ENCODE peak calls at places on chromosome 21, in eight cellular contexts. One of them, this sample, is unnamed.

GRCh38 chr21:27145134-27145798 is 178.4 kb upstream of the ADAMTS5 start:
- DNase-seq in ascending aorta: no peak
- DNase-seq in AG04449: no peak
- DNase-seq in left lung: no peak
- DNase-seq in AG09309: no peak
- DNase-seq in endodermal cell: no peak
- DNase-seq in left ventricle myocardium inferior: no peak
- DNase-seq in neuronal stem cell: no peak
- DNase-seq in this sample: no peak

GRCh38 chr21:35430260-35430659 is 381.2 kb upstream of the RUNX1 start:
- DNase-seq in ascending aorta: no peak
- DNase-seq in AG04449: no peak
- DNase-seq in left lung: no peak
- DNase-seq in AG09309: no peak
- DNase-seq in endodermal cell: no peak
- DNase-seq in left ventricle myocardium inferior: no peak
- DNase-seq in neuronal stem cell: no peak
- DNase-seq in this sample: no peak

GRCh38 chr21:44428281-44428942 is 26.9 kb upstream of the LRRC3 start:
- DNase-seq in ascending aorta: no peak
- DNase-seq in AG04449: no peak
- DNase-seq in left lung: peak
- DNase-seq in AG09309: no peak
- DNase-seq in endodermal cell: peak
- DNase-seq in left ventricle myocardium inferior: no peak
- DNase-seq in neuronal stem cell: no peak
- DNase-seq in this sample: peak

GRCh38 chr21:43854773-43855633 is 10.0 kb upstream of the AGPAT3 start:
- DNase-seq in ascending aorta: no peak
- DNase-seq in AG04449: no peak
- DNase-seq in left lung: peak
- DNase-seq in AG09309: no peak
- DNase-seq in endodermal cell: no peak
- DNase-seq in left ventricle myocardium inferior: no peak
- DNase-seq in neuronal stem cell: no peak
- DNase-seq in this sample: no peak

GRCh38 chr21:16492356-16492755 is 762.6 kb downstream of the USP25 start:
- DNase-seq in ascending aorta: no peak
- DNase-seq in AG04449: no peak
- DNase-seq in left lung: no peak
- DNase-seq in AG09309: no peak
- DNase-seq in endodermal cell: no peak
- DNase-seq in left ventricle myocardium inferior: no peak
- DNase-seq in neuronal stem cell: no peak
- DNase-seq in this sample: no peak

GRCh38 chr21:16588433-16588860 is 858.7 kb downstream of the USP25 start:
- DNase-seq in ascending aorta: peak
- DNase-seq in AG04449: peak
- DNase-seq in left lung: peak
- DNase-seq in AG09309: peak
- DNase-seq in endodermal cell: peak
- DNase-seq in left ventricle myocardium inferior: peak
- DNase-seq in neuronal stem cell: peak
- DNase-seq in this sample: peak

GRCh38 chr21:20971296-20971921 is 26.8 kb upstream of the NCAM2 start:
- DNase-seq in ascending aorta: no peak
- DNase-seq in AG04449: peak
- DNase-seq in left lung: peak
- DNase-seq in AG09309: no peak
- DNase-seq in endodermal cell: peak
- DNase-seq in left ventricle myocardium inferior: peak
- DNase-seq in neuronal stem cell: peak
- DNase-seq in this sample: peak

GRCh38 chr21:21612446-21612845 is 614.2 kb downstream of the NCAM2 start:
- DNase-seq in ascending aorta: no peak
- DNase-seq in AG04449: peak
- DNase-seq in left lung: no peak
- DNase-seq in AG09309: no peak
- DNase-seq in endodermal cell: peak
- DNase-seq in left ventricle myocardium inferior: no peak
- DNase-seq in neuronal stem cell: peak
- DNase-seq in this sample: no peak

GRCh38 chr21:37367301-37367757 is 756 bp downstream of the DYRK1A start:
- DNase-seq in ascending aorta: no peak
- DNase-seq in AG04449: no peak
- DNase-seq in left lung: no peak
- DNase-seq in AG09309: no peak
- DNase-seq in endodermal cell: no peak
- DNase-seq in left ventricle myocardium inferior: no peak
- DNase-seq in neuronal stem cell: no peak
- DNase-seq in this sample: no peak

GRCh38 chr21:18499761-18500376 is 96.3 kb upstream of the TMPRSS15 start:
- DNase-seq in ascending aorta: no peak
- DNase-seq in AG04449: no peak
- DNase-seq in left lung: no peak
- DNase-seq in AG09309: no peak
- DNase-seq in endodermal cell: peak
- DNase-seq in left ventricle myocardium inferior: peak
- DNase-seq in neuronal stem cell: peak
- DNase-seq in this sample: no peak

GRCh38 chr21:25689226-25689625 is 45.5 kb downstream of the ATP5PF start:
- DNase-seq in ascending aorta: no peak
- DNase-seq in AG04449: no peak
- DNase-seq in left lung: no peak
- DNase-seq in AG09309: no peak
- DNase-seq in endodermal cell: no peak
- DNase-seq in left ventricle myocardium inferior: no peak
- DNase-seq in neuronal stem cell: no peak
- DNase-seq in this sample: no peak

GRCh38 chr21:36059823-36060158 is 535 bp downstream of the SETD4 start:
- DNase-seq in ascending aorta: peak
- DNase-seq in AG04449: no peak
- DNase-seq in left lung: peak
- DNase-seq in AG09309: no peak
- DNase-seq in endodermal cell: no peak
- DNase-seq in left ventricle myocardium inferior: peak
- DNase-seq in neuronal stem cell: no peak
- DNase-seq in this sample: peak

GRCh38 chr21:44528634-44528995 is 11.4 kb downstream of the KRTAP10-1 start:
- DNase-seq in ascending aorta: peak
- DNase-seq in AG04449: no peak
- DNase-seq in left lung: peak
- DNase-seq in AG09309: no peak
- DNase-seq in endodermal cell: no peak
- DNase-seq in left ventricle myocardium inferior: no peak
- DNase-seq in neuronal stem cell: no peak
- DNase-seq in this sample: no peak

GRCh38 chr21:25855591-25855990 is 120.8 kb downstream of the GABPA start:
- DNase-seq in ascending aorta: no peak
- DNase-seq in AG04449: no peak
- DNase-seq in left lung: no peak
- DNase-seq in AG09309: peak
- DNase-seq in endodermal cell: no peak
- DNase-seq in left ventricle myocardium inferior: no peak
- DNase-seq in neuronal stem cell: peak
- DNase-seq in this sample: no peak

GRCh38 chr21:35257413-35257812 is 208.3 kb upstream of the RUNX1 start:
- DNase-seq in ascending aorta: peak
- DNase-seq in AG04449: peak
- DNase-seq in left lung: peak
- DNase-seq in AG09309: peak
- DNase-seq in endodermal cell: no peak
- DNase-seq in left ventricle myocardium inferior: peak
- DNase-seq in neuronal stem cell: no peak
- DNase-seq in this sample: peak

DNA sequence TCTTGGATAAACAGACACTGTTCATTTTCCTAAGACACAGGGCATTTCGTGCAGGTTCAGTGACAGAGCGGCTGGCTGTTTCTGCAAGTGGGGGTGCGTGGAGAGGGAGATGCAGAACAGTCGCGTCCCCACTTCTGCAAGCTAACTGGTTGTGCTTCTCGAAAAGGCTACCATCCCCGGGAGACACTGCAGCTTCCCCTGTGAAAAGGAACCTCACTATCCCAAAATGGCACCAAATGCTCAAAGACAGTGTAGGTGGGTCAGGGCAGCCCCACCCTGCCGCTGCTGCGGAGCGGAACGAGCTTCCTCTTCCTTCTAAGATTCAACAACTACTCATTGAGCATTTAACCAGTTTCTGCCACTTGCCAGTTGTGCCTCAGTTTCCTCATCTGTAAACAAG is 19.2 kb upstream of the BACE2 start:
- DNase-seq in ascending aorta: no peak
- DNase-seq in AG04449: no peak
- DNase-seq in left lung: no peak
- DNase-seq in AG09309: no peak
- DNase-seq in endodermal cell: peak
- DNase-seq in left ventricle myocardium inferior: no peak
- DNase-seq in neuronal stem cell: no peak
- DNase-seq in this sample: no peak
- H3K4me3 ChIP-seq in ascending aorta: no peak
- H3K4me3 ChIP-seq in AG04449: no peak
- H3K4me3 ChIP-seq in left lung: no peak
- H3K4me3 ChIP-seq in AG09309: no peak
- H3K4me3 ChIP-seq in endodermal cell: no peak
- H3K4me3 ChIP-seq in left ventricle myocardium inferior: no peak
- H3K4me3 ChIP-seq in neuronal stem cell: no peak
- H3K4me3 ChIP-seq in this sample: no peak

GRCh38 chr21:34031835-34032370 is 41.5 kb upstream of the MRPS6 start:
- DNase-seq in ascending aorta: no peak
- DNase-seq in AG04449: no peak
- DNase-seq in left lung: no peak
- DNase-seq in AG09309: no peak
- DNase-seq in endodermal cell: no peak
- DNase-seq in left ventricle myocardium inferior: no peak
- DNase-seq in neuronal stem cell: no peak
- DNase-seq in this sample: no peak
- H3K4me3 ChIP-seq in ascending aorta: no peak
- H3K4me3 ChIP-seq in AG04449: no peak
- H3K4me3 ChIP-seq in left lung: no peak
- H3K4me3 ChIP-seq in AG09309: no peak
- H3K4me3 ChIP-seq in endodermal cell: no peak
- H3K4me3 ChIP-seq in left ventricle myocardium inferior: no peak
- H3K4me3 ChIP-seq in neuronal stem cell: no peak
- H3K4me3 ChIP-seq in this sample: no peak

DNA sequence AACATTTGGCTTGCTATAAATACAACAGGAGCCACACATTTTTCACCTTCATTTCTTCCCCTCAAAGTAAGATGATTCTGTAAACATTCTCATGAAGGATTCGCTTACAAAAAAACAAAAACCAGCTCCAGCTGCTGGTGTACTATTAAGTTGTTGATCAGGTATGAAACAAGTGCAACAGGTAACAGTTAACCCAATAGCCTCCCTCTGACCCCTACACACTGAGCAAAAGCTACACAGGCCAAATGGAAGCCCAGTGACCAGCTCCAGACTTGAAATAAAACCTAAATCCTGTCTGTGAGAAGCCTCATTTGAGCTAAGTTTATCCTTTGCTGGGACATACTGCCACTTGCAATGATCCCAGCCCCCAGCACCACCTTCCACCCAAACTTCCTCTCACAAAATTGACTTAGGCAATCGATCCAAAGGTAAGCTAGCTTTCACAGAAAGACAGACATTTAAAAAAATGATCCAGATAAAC is 991 bp downstream of the TIAM1 start:
- DNase-seq in ascending aorta: no peak
- DNase-seq in AG04449: no peak
- DNase-seq in left lung: no peak
- DNase-seq in AG09309: no peak
- DNase-seq in endodermal cell: no peak
- DNase-seq in left ventricle myocardium inferior: no peak
- DNase-seq in neuronal stem cell: no peak
- DNase-seq in this sample: no peak
- H3K4me3 ChIP-seq in ascending aorta: no peak
- H3K4me3 ChIP-seq in AG04449: peak
- H3K4me3 ChIP-seq in left lung: peak
- H3K4me3 ChIP-seq in AG09309: peak
- H3K4me3 ChIP-seq in endodermal cell: peak
- H3K4me3 ChIP-seq in left ventricle myocardium inferior: peak
- H3K4me3 ChIP-seq in neuronal stem cell: peak
- H3K4me3 ChIP-seq in this sample: no peak

GRCh38 chr21:46017695-46018094 is 36.1 kb downstream of the COL6A1 start:
- DNase-seq in ascending aorta: no peak
- DNase-seq in AG04449: no peak
- DNase-seq in left lung: no peak
- DNase-seq in AG09309: no peak
- DNase-seq in endodermal cell: no peak
- DNase-seq in left ventricle myocardium inferior: no peak
- DNase-seq in neuronal stem cell: no peak
- DNase-seq in this sample: no peak
- H3K4me3 ChIP-seq in ascending aorta: no peak
- H3K4me3 ChIP-seq in AG04449: no peak
- H3K4me3 ChIP-seq in left lung: no peak
- H3K4me3 ChIP-seq in AG09309: no peak
- H3K4me3 ChIP-seq in endodermal cell: no peak
- H3K4me3 ChIP-seq in left ventricle myocardium inferior: no peak
- H3K4me3 ChIP-seq in neuronal stem cell: no peak
- H3K4me3 ChIP-seq in this sample: no peak

DNA sequence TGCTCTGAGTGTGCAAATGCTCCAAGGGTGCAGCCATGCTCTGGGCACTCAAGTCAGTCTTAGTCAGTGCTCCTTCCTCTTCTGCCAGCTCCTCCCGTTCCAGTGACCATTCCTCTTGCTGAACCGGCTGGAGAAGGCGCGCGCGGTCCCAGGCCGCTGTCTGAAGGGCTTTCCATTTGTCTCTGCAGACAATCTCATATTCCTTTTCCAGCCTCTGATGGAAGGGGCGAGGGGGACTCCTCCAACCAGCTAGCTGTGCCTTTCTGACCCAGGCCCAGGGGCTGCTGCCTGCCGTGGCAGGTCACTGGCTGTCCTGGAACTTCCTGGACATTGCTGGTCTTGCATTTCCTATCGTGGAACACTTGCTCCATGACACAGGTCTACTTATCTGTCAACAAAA is 67.5 kb downstream of the RIPK4 start:
- DNase-seq in ascending aorta: no peak
- DNase-seq in AG04449: no peak
- DNase-seq in left lung: no peak
- DNase-seq in AG09309: no peak
- DNase-seq in endodermal cell: no peak
- DNase-seq in left ventricle myocardium inferior: no peak
- DNase-seq in neuronal stem cell: no peak
- DNase-seq in this sample: no peak
- H3K4me3 ChIP-seq in ascending aorta: no peak
- H3K4me3 ChIP-seq in AG04449: no peak
- H3K4me3 ChIP-seq in left lung: no peak
- H3K4me3 ChIP-seq in AG09309: no peak
- H3K4me3 ChIP-seq in endodermal cell: no peak
- H3K4me3 ChIP-seq in left ventricle myocardium inferior: no peak
- H3K4me3 ChIP-seq in neuronal stem cell: no peak
- H3K4me3 ChIP-seq in this sample: no peak

GRCh38 chr21:23402929-23403520 is 2204.3 kb downstream of the MRPL39 start:
- DNase-seq in ascending aorta: no peak
- DNase-seq in AG04449: no peak
- DNase-seq in left lung: no peak
- DNase-seq in AG09309: no peak
- DNase-seq in endodermal cell: no peak
- DNase-seq in left ventricle myocardium inferior: no peak
- DNase-seq in neuronal stem cell: no peak
- DNase-seq in this sample: no peak

GRCh38 chr21:23398726-23399125 is 2208.6 kb downstream of the MRPL39 start:
- DNase-seq in ascending aorta: no peak
- DNase-seq in AG04449: no peak
- DNase-seq in left lung: no peak
- DNase-seq in AG09309: no peak
- DNase-seq in endodermal cell: no peak
- DNase-seq in left ventricle myocardium inferior: no peak
- DNase-seq in neuronal stem cell: no peak
- DNase-seq in this sample: no peak

GRCh38 chr21:23401278-23401677 is 2206.0 kb downstream of the MRPL39 start:
- DNase-seq in ascending aorta: no peak
- DNase-seq in AG04449: no peak
- DNase-seq in left lung: no peak
- DNase-seq in AG09309: no peak
- DNase-seq in endodermal cell: no peak
- DNase-seq in left ventricle myocardium inferior: no peak
- DNase-seq in neuronal stem cell: no peak
- DNase-seq in this sample: no peak
- H3K4me3 ChIP-seq in ascending aorta: no peak
- H3K4me3 ChIP-seq in AG04449: no peak
- H3K4me3 ChIP-seq in left lung: no peak
- H3K4me3 ChIP-seq in AG09309: no peak
- H3K4me3 ChIP-seq in endodermal cell: no peak
- H3K4me3 ChIP-seq in left ventricle myocardium inferior: no peak
- H3K4me3 ChIP-seq in neuronal stem cell: no peak
- H3K4me3 ChIP-seq in this sample: no peak

This sample was measured in sigmoid colon.